ENCODE peak calls at places on chromosomes 11 and 22, in four cellular contexts. One of them, this sample, is unnamed.

GRCh38 chr11:131758726-131759125 is 388.3 kb downstream of the NTM start:
- DNase-seq in IMR-90: no peak
- DNase-seq in H1: no peak
- DNase-seq in H9: no peak
- DNase-seq in this sample: no peak

GRCh38 chr11:6298605-6299004 is 21.7 kb downstream of the CAVIN3 start:
- DNase-seq in H9: peak; percentile 93
- DNase-seq in H1: no peak
- DNase-seq in IMR-90: no peak
- DNase-seq in this sample: peak; percentile 89

GRCh38 chr11:86978756-86979608 is 23.8 kb upstream of the FZD4 start:
- DNase-seq in H1: no peak
- DNase-seq in IMR-90: peak; percentile 65
- DNase-seq in H9: no peak
- DNase-seq in this sample: no peak

GRCh38 chr11:63880031-63880841 is 36.7 kb downstream of the RCOR2 start:
- DNase-seq in IMR-90: peak; percentile 82
- DNase-seq in H9: no peak
- DNase-seq in H1: no peak
- DNase-seq in this sample: no peak

GRCh38 chr11:72951815-72952340 is 137.7 kb downstream of the ATG16L2 start:
- DNase-seq in H9: no peak
- DNase-seq in H1: no peak
- DNase-seq in IMR-90: no peak
- DNase-seq in this sample: no peak

GRCh38 chr11:123391646-123392348 is 38.3 kb upstream of the GRAMD1B start:
- DNase-seq in H1: no peak
- DNase-seq in H9: no peak
- DNase-seq in IMR-90: no peak
- DNase-seq in this sample: no peak

GRCh38 chr22:26592368-26593015 is 2.6 kb upstream of the TPST2 start:
- DNase-seq in H1: no peak
- DNase-seq in IMR-90: no peak
- DNase-seq in H9: no peak
- DNase-seq in this sample: no peak

GRCh38 chr11:122979815-122980656 is 1.6 kb downstream of the BSX start:
- DNase-seq in IMR-90: no peak
- DNase-seq in H9: peak; percentile 47
- DNase-seq in H1: no peak
- DNase-seq in this sample: peak; percentile 29

GRCh38 chr11:104668797-104669463 is 229.3 kb downstream of the CASP12 start:
- DNase-seq in H9: no peak
- DNase-seq in H1: no peak
- DNase-seq in IMR-90: peak; percentile 94
- DNase-seq in this sample: peak; percentile 10

GRCh38 chr11:111540921-111541208 is 345 bp downstream of the LAYN start:
- DNase-seq in H1: no peak
- DNase-seq in IMR-90: no peak
- DNase-seq in H9: no peak
- DNase-seq in this sample: no peak

GRCh38 chr22:43566021-43566420 is 154.2 kb downstream of the MPPED1 start:
- DNase-seq in H9: no peak
- DNase-seq in IMR-90: no peak
- DNase-seq in H1: no peak
- DNase-seq in this sample: no peak

GRCh38 chr11:71194702-71195101 is 57.7 kb downstream of the SHANK2 start:
- DNase-seq in H1: no peak
- DNase-seq in H9: no peak
- DNase-seq in IMR-90: no peak
- DNase-seq in this sample: no peak

GRCh38 chr22:44455151-44455962 is 42.7 kb downstream of the RTL6 start:
- DNase-seq in H9: no peak
- DNase-seq in H1: no peak
- DNase-seq in IMR-90: no peak
- DNase-seq in this sample: no peak

GRCh38 chr22:21657361-21658118 is 8.3 kb upstream of the PPIL2 start:
- DNase-seq in H1: no peak
- DNase-seq in H9: peak; percentile 84
- DNase-seq in IMR-90: peak; percentile 8
- DNase-seq in this sample: peak; percentile 77

GRCh38 chr22:18968011-18968749 is 32.1 kb upstream of the PRODH start:
- DNase-seq in IMR-90: peak; percentile 15
- DNase-seq in H1: no peak
- DNase-seq in H9: peak; percentile 60
- DNase-seq in this sample: peak; percentile 34

GRCh38 chr22:42300286-42301071 is 30.0 kb upstream of the TCF20 start:
- DNase-seq in IMR-90: no peak
- DNase-seq in H1: no peak
- DNase-seq in H9: peak; percentile 63
- DNase-seq in this sample: peak; percentile 49

GRCh38 chr11:131867457-131868257 is 497.2 kb downstream of the NTM start:
- DNase-seq in IMR-90: peak; percentile 89
- DNase-seq in H1: peak; percentile 68
- DNase-seq in H9: peak; percentile 82
- DNase-seq in this sample: peak; percentile 90

GRCh38 chr11:122664188-122664587 is 8.7 kb downstream of the UBASH3B start:
- DNase-seq in H1: no peak
- DNase-seq in IMR-90: peak; percentile 57
- DNase-seq in H9: no peak
- DNase-seq in this sample: no peak

GRCh38 chr11:45736424-45736823 is 68.5 kb upstream of the SLC35C1 start:
- DNase-seq in H9: no peak
- DNase-seq in H1: no peak
- DNase-seq in IMR-90: peak; percentile 19
- DNase-seq in this sample: no peak

GRCh38 chr11:70566768-70567530 is 168.6 kb downstream of the CTTN start:
- DNase-seq in H9: no peak
- DNase-seq in IMR-90: no peak
- DNase-seq in H1: no peak
- DNase-seq in this sample: no peak

GRCh38 chr11:34427171-34427805 is 11.4 kb upstream of the CAT start:
- DNase-seq in H1: no peak
- DNase-seq in IMR-90: peak; percentile 72
- DNase-seq in H9: no peak
- DNase-seq in this sample: peak; percentile 11

GRCh38 chr11:120431633-120432032 is 79.9 kb upstream of the GRIK4 start:
- DNase-seq in H9: peak; percentile 33
- DNase-seq in H1: no peak
- DNase-seq in IMR-90: peak; percentile 72
- DNase-seq in this sample: peak; percentile 72

GRCh38 chr11:8867856-8868705 is 42.9 kb upstream of the AKIP1 start:
- DNase-seq in IMR-90: peak; percentile 63
- DNase-seq in H1: no peak
- DNase-seq in H9: no peak
- DNase-seq in this sample: no peak

GRCh38 chr11:72958790-72959189 is 144.6 kb downstream of the ATG16L2 start:
- DNase-seq in H9: no peak
- DNase-seq in H1: no peak
- DNase-seq in IMR-90: peak; percentile 47
- DNase-seq in this sample: no peak

GRCh38 chr22:17846326-17846992 is 72.2 kb upstream of the BID start:
- DNase-seq in H1: no peak
- DNase-seq in H9: no peak
- DNase-seq in IMR-90: no peak
- DNase-seq in this sample: no peak

GRCh38 chr22:33111491-33111890 is 53.3 kb upstream of the SYN3 start:
- DNase-seq in H9: no peak
- DNase-seq in H1: no peak
- DNase-seq in IMR-90: no peak
- DNase-seq in this sample: peak; percentile 83

GRCh38 chr22:22110548-22111266 is 128.1 kb upstream of the TOP3B start:
- DNase-seq in IMR-90: peak; percentile 78
- DNase-seq in H1: no peak
- DNase-seq in H9: peak; percentile 51
- DNase-seq in this sample: peak; percentile 71

GRCh38 chr22:40271440-40271839 is 74.9 kb upstream of the ADSL start:
- DNase-seq in IMR-90: no peak
- DNase-seq in H9: no peak
- DNase-seq in H1: no peak
- DNase-seq in this sample: no peak

GRCh38 chr11:119874660-119875238 is 145.7 kb upstream of the NECTIN1 start:
- DNase-seq in IMR-90: no peak
- DNase-seq in H9: no peak
- DNase-seq in H1: no peak
- DNase-seq in this sample: peak; percentile 22

GRCh38 chr11:100727410-100727809 is 40.3 kb downstream of the ARHGAP42 start:
- DNase-seq in H9: no peak
- DNase-seq in H1: no peak
- DNase-seq in IMR-90: no peak
- DNase-seq in this sample: no peak

DNA sequence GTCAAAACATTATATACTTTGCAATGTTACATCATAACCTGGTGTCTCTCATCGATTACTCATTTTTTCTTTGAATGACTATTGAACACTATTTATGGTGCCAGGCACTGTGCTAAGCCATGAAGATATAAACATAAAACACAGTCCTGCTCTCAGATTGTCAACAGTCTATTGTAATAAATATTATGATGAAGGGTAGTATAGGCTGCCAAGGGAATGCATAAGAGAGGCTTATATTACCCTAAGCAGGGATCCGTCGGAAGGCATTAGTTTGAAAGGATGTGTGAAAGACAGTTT is 7.2 kb upstream of the CCDC90B start:
- DNase-seq in H9: no peak
- DNase-seq in H1: no peak
- DNase-seq in IMR-90: no peak
- DNase-seq in this sample: no peak
- H3K9ac ChIP-seq in H9: no peak overlapping the region
- H3K9ac ChIP-seq in H1: no peak overlapping the region
- H3K9ac ChIP-seq in IMR-90: no peak overlapping the region
- H3K9ac ChIP-seq in this sample: no peak overlapping the region

DNA sequence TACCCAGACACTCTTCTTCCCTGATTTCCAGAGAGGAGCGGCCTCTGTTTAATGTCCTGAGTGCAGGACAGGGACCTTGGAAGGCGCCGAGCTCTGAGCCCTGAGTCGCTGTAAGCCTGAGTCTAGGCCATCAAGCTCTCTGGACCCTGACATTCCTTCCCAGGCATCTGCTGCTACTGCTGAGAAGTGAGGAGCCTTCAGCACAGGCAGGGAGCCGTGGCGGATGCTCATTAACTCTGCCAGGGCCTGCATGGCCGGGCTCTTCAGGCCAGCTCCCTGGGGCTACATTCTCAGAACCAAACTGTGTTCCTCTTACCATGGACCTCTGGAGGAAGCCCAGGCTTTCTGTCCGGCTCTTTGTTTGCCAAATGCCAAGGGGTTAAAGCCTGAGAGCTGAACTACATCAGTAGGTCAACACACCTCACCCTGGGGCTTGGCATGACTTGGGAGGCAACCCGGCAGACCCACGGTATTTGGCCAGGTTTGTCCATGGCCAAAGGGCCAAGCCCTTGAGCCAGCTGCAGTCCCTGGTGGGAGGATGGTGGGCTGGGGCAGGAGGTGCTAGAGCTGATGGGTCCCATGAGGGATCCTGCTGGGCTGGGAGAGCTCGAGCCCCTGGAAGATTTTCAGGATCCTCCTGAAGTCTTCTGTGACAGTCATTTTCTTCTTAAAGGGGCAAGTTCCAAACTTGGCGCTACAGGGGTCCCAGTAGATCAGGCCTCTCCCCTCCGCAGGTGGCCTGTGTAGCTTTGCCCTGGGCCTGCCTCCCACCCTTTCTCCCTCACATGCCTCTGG is 721.3 kb downstream of the BRD1 start:
- DNase-seq in H9: no peak
- DNase-seq in H1: no peak
- DNase-seq in IMR-90: no peak
- DNase-seq in this sample: no peak
- H4K5ac ChIP-seq in H9: no peak overlapping the region
- H4K5ac ChIP-seq in H1: no peak overlapping the region
- H4K5ac ChIP-seq in IMR-90: no peak overlapping the region
- H4K5ac ChIP-seq in this sample: no peak overlapping the region

DNA sequence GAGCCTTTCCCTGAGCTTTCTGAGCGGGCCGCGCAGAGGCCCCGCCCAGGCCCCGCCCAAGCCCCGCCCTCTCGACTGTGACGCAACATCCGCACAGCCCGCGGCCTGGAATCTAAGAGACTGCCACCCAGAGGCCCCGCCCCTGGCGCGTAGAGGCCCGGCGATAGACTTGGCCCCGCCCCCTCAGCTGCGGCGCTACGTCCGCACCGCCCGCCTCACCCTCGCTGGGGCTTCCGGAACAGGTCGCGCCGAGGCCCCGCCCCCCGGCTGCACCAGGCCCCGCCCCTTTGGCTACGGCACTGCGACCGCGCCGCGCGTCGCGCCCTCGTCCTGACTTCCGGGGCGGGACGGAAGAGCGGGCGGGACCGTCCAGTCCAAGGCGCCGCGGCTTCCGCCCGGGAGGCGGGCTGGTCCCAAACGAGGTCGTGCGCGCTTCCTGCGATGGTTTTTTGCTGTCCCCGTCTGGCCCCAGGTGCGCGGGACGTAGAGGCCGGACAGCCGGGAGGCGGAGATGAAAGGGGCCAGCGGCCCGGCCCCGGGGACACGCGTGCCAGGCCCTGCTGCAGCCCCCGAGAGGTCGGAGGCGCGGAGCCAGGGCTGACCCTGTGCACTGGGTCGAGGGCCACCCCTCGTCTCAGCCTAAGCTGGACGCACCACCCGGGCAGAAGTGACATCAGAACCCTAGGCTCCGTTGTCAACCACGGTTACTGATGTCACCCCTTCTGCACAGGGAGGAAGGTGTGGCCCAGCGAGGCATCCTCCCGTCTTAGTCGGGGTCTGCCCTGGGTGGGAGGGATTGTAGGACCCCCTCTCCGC is 59.0 kb upstream of the WNT7B start:
- DNase-seq in H1: peak; percentile 97
- DNase-seq in H9: peak; percentile 100
- DNase-seq in IMR-90: peak; percentile 98
- DNase-seq in this sample: peak; percentile 99
- H3K4ac ChIP-seq in H1: no peak overlapping the region
- H3K4ac ChIP-seq in H9: no peak overlapping the region
- H3K4ac ChIP-seq in IMR-90: peak overlapping the region; percentile 98
- H3K4ac ChIP-seq in this sample: no peak overlapping the region

DNA sequence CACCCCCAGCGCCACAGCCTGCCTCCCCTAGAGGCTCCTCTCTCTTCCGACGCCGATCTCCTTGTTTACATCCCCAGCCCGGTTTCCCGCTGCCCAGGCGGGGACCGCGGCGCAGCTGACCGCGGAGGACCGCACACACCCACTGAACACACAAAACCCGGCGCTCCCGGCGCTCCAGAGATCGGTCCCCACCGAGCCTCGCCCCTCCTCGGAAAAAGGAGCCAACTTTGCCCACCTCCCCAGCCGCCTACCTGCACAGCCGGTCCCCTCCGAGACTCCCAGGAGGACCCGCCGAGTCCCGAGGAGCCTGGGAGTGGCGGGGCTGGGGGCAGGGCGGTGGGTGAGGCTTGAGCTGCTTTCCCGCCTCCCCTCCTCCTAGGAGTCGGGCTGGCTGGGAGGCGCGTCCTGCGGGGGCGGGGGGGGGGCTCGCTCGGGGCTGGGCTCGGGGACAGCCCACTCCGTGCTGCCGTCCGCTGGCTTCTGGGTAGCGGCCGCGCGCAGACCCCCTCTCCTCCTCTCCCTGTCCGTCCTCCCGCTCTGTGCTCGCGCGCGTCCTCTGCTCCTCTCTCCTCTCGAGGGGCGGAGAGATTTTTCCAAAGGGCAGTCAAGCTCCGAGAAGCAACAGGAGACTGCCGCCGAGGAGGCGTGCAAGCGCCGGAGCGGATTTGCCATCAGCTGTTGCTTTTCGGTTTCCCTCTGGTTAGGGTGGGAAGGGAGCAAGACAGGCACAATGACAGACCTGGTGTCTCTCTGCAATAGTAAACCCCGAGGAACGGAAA is at the start of gene FXYD6:
- DNase-seq in H9: peak; percentile 76
- DNase-seq in IMR-90: no peak
- DNase-seq in H1: no peak
- DNase-seq in this sample: peak; percentile 84
- H3K9ac ChIP-seq in H9: peak within 1 kb of the TSS; percentile 28
- H3K9ac ChIP-seq in IMR-90: no peak within 1 kb of the TSS
- H3K9ac ChIP-seq in H1: peak within 1 kb of the TSS; percentile 75
- H3K9ac ChIP-seq in this sample: peak within 1 kb of the TSS; percentile 76

This sample was measured in mesendoderm.